ENCODE peak calls at places on chromosomes 12 and 14, in ten cellular contexts. C is fibroblast of the aortic adventitia, L is fibroblast of lung, A is endothelial cell, J is IMR-90, Q is HFF-Myc, R is AG10803, X is lower lobe of right lung, O is neural progenitor cell, V is uterus. G is an unnamed sample.

GRCh38 chr14:75648066-75648838 is 12.4 kb downstream of the ERG28 start:
- DNase-seq in C (peak), L (peak), A (no peak), J (peak), Q (peak), R (peak), X (peak), O (no peak), V (peak), G (peak)

GRCh38 chr14:98175436-98175835 is 1096.6 kb downstream of the BCL11B start:
- DNase-seq in C (no peak), L (no peak), A (no peak), J (no peak), Q (no peak), R (no peak), X (no peak), O (no peak), V (no peak), G (no peak)

GRCh38 chr12:130418261-130418660 is 80.6 kb downstream of the PIWIL1 start:
- DNase-seq in C (no peak), L (no peak), A (no peak), J (no peak), Q (no peak), R (no peak), X (no peak), O (no peak), V (no peak), G (no peak)

GRCh38 chr12:25950329-25951115 is 8.0 kb upstream of the RASSF8 start:
- DNase-seq in C (no peak), L (peak), A (no peak), J (no peak), Q (no peak), R (no peak), X (no peak), O (no peak), V (no peak), G (no peak)

GRCh38 chr14:95549656-95550585 is 15.1 kb downstream of the GLRX5 start:
- DNase-seq in C (no peak), L (no peak), A (no peak), J (no peak), Q (no peak), R (no peak), X (no peak), O (no peak), V (no peak), G (no peak)

GRCh38 chr14:75452900-75453816 is 25.3 kb downstream of the JDP2 start:
- DNase-seq in C (peak), L (peak), A (peak), J (peak), Q (peak), R (peak), X (peak), O (peak), V (peak), G (peak)

GRCh38 chr14:54309615-54310014 is 87.2 kb upstream of the CDKN3 start:
- DNase-seq in C (no peak), L (no peak), A (no peak), J (no peak), Q (no peak), R (no peak), X (no peak), O (no peak), V (no peak), G (no peak)

GRCh38 chr14:69356903-69357543 is 41.1 kb downstream of the ERH start:
- DNase-seq in C (no peak), L (no peak), A (no peak), J (no peak), Q (no peak), R (no peak), X (no peak), O (no peak), V (no peak), G (no peak)

GRCh38 chr14:58812050-58812690 is 174.4 kb downstream of the DACT1 start:
- DNase-seq in C (no peak), L (no peak), A (no peak), J (no peak), Q (no peak), R (no peak), X (no peak), O (no peak), V (no peak), G (no peak)

GRCh38 chr14:100262545-100262944 is 23.6 kb downstream of the YY1 start:
- DNase-seq in C (no peak), L (no peak), A (no peak), J (no peak), Q (no peak), R (no peak), X (no peak), O (no peak), V (no peak), G (no peak)

GRCh38 chr12:118544569-118544968 is 168.2 kb downstream of the SUDS3 start:
- DNase-seq in C (no peak), L (no peak), A (no peak), J (peak), Q (no peak), R (peak), X (no peak), O (no peak), V (no peak), G (no peak)

GRCh38 chr14:93011650-93012317 is 88.8 kb downstream of the CHGA start:
- DNase-seq in C (no peak), L (no peak), A (no peak), J (no peak), Q (no peak), R (no peak), X (no peak), O (no peak), V (no peak), G (no peak)

GRCh38 chr12:129614221-129614885 is 289.5 kb downstream of the TMEM132D start:
- DNase-seq in C (no peak), L (peak), A (no peak), J (no peak), Q (no peak), R (no peak), X (no peak), O (no peak), V (no peak), G (no peak)

GRCh38 chr12:98752726-98753125 is 107.6 kb downstream of the APAF1 start:
- DNase-seq in C (peak), L (peak), A (no peak), J (peak), Q (no peak), R (peak), X (no peak), O (no peak), V (no peak), G (no peak)

GRCh38 chr14:104546021-104546491 is 33.5 kb upstream of the C14orf180 start:
- DNase-seq in C (no peak), L (no peak), A (no peak), J (no peak), Q (no peak), R (no peak), X (peak), O (no peak), V (no peak), G (no peak)

GRCh38 chr14:31543969-31544799 is 17.0 kb upstream of the NUBPL start:
- DNase-seq in C (peak), L (no peak), A (no peak), J (peak), Q (no peak), R (no peak), X (no peak), O (peak), V (no peak), G (no peak)

GRCh38 chr12:101165319-101165718 is 44.7 kb downstream of the SLC5A8 start:
- DNase-seq in C (no peak), L (no peak), A (no peak), J (no peak), Q (no peak), R (no peak), X (no peak), O (no peak), V (no peak), G (no peak)

GRCh38 chr12:54463034-54463433 is 10.4 kb downstream of the GTSF1 start:
- DNase-seq in C (peak), L (peak), A (no peak), J (peak), Q (no peak), R (peak), X (no peak), O (no peak), V (no peak), G (peak)

GRCh38 chr12:61757831-61758505 is 502.2 kb upstream of the USP15 start:
- DNase-seq in C (no peak), L (no peak), A (no peak), J (no peak), Q (no peak), R (peak), X (no peak), O (no peak), V (no peak), G (no peak)

GRCh38 chr14:91901449-91902250 is 34.3 kb upstream of the TC2N start:
- DNase-seq in C (peak), L (peak), A (no peak), J (no peak), Q (peak), R (peak), X (no peak), O (no peak), V (peak), G (peak)

GRCh38 chr14:69335421-69335820 is 62.7 kb downstream of the ERH start:
- DNase-seq in C (peak), L (peak), A (no peak), J (peak), Q (no peak), R (no peak), X (no peak), O (no peak), V (no peak), G (peak)

GRCh38 chr12:65609359-65609771 is 214.9 kb upstream of the HMGA2 start:
- DNase-seq in C (peak), L (peak), A (no peak), J (peak), Q (peak), R (peak), X (no peak), O (no peak), V (no peak), G (peak)

GRCh38 chr12:77891531-77892147 is 60.9 kb downstream of the NAV3 start:
- DNase-seq in C (no peak), L (no peak), A (no peak), J (no peak), Q (no peak), R (no peak), X (no peak), O (no peak), V (no peak), G (no peak)

GRCh38 chr14:63773504-63773903 is 45.6 kb upstream of the SGPP1 start:
- DNase-seq in C (no peak), L (no peak), A (no peak), J (no peak), Q (no peak), R (no peak), X (no peak), O (no peak), V (no peak), G (no peak)

GRCh38 chr12:23666866-23667265 is 282.6 kb downstream of the SOX5 start:
- DNase-seq in C (no peak), L (no peak), A (no peak), J (no peak), Q (no peak), R (no peak), X (no peak), O (peak), V (no peak), G (no peak)

GRCh38 chr14:29465095-29465494 is 462.6 kb downstream of the PRKD1 start:
- DNase-seq in C (no peak), L (peak), A (no peak), J (peak), Q (no peak), R (no peak), X (no peak), O (no peak), V (no peak), G (no peak)

GRCh38 chr14:106845286-106846087 is 1319.1 kb downstream of the TMEM121 start:
- DNase-seq in C (no peak), L (no peak), A (no peak), J (no peak), Q (no peak), R (no peak), X (peak), O (no peak), V (no peak), G (no peak)

GRCh38 chr12:32896438-32897275 is at the start of gene PKP2:
- DNase-seq in C (no peak), L (peak), A (peak), J (no peak), Q (no peak), R (no peak), X (peak), O (peak), V (peak), G (no peak)

GRCh38 chr14:104928391-104929133 is 3.9 kb downstream of the PLD4 start:
- DNase-seq in C (no peak), L (no peak), A (no peak), J (no peak), Q (no peak), R (no peak), X (no peak), O (no peak), V (no peak), G (no peak)

GRCh38 chr14:58367296-58367695 is 28.4 kb upstream of the TOMM20L start:
- DNase-seq in C (no peak), L (no peak), A (no peak), J (no peak), Q (no peak), R (no peak), X (no peak), O (no peak), V (no peak), G (no peak)

GRCh38 chr12:2168808-2169207 is 116.0 kb downstream of the CACNA1C start:
- DNase-seq in C (no peak), L (peak), A (no peak), J (peak), Q (no peak), R (no peak), X (no peak), O (no peak), V (no peak), G (no peak)

GRCh38 chr12:3371018-3371417 is 120.0 kb upstream of the PRMT8 start:
- DNase-seq in C (no peak), L (no peak), A (no peak), J (no peak), Q (no peak), R (no peak), X (no peak), O (no peak), V (no peak), G (no peak)

DNA sequence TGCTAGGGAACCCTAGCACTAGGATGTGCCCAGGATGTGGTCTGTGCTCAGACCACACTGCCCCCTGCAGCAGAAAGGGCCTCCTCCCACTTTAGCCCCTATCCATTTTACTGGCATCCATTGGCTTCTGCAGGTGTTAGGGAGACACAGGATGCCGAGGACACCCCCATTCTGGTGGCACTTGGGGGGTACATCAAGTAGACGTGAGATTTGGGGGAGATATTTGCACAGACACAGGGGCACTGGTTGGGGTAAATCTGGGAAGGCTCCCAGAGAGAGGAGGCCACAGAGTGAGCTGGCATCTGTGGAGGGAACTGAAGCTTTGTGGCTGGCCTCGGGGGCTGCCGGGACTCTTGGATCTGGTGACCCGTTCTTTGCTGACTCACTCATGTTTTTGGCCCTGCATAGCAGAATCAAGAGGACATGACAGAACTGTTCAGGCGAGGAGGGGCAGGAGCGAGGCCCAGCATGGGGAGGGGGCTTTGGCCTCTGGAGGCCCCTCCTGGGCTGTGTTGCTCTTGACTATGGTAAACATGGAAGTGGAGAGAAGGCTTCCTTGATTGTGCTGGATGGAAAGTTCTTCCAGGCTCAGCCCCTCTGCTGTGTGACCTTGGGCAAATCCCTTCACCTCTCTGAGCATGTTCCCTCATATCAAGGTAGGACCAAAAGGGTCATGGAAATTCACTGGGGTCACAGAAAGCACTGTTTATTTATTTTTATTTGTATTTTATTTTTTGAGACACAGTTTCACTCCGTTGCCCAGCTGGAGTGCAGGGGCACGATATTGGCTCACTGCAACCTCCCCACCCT is 1.8 kb downstream of the PLBD2 start:
- DNase-seq in C (peak), L (peak), A (no peak), J (no peak), Q (no peak), R (peak), X (no peak), O (no peak), V (no peak), G (no peak)
- TF ChIP-seq CTCF in C (peak), L (peak), A (no peak), J (peak), Q (peak), R (peak), X (no peak), O (peak), V (no peak), G (peak)

GRCh38 chr12:121295746-121296617 is 527 bp downstream of the CAMKK2 start:
- DNase-seq in C (no peak), L (no peak), A (peak), J (no peak), Q (no peak), R (peak), X (peak), O (peak), V (no peak), G (no peak)

GRCh38 chr12:121294151-121294889 is 2.2 kb downstream of the CAMKK2 start:
- DNase-seq in C (no peak), L (no peak), A (no peak), J (no peak), Q (no peak), R (no peak), X (no peak), O (no peak), V (no peak), G (no peak)

GRCh38 chr12:121295123-121295745 is 1.3 kb downstream of the CAMKK2 start:
- DNase-seq in C (no peak), L (no peak), A (no peak), J (no peak), Q (no peak), R (no peak), X (no peak), O (peak), V (no peak), G (no peak)

GRCh38 chr12:121299662-121300061 is 3.2 kb upstream of the CAMKK2 start:
- DNase-seq in C (no peak), L (no peak), A (no peak), J (no peak), Q (no peak), R (no peak), X (no peak), O (no peak), V (no peak), G (no peak)

DNA sequence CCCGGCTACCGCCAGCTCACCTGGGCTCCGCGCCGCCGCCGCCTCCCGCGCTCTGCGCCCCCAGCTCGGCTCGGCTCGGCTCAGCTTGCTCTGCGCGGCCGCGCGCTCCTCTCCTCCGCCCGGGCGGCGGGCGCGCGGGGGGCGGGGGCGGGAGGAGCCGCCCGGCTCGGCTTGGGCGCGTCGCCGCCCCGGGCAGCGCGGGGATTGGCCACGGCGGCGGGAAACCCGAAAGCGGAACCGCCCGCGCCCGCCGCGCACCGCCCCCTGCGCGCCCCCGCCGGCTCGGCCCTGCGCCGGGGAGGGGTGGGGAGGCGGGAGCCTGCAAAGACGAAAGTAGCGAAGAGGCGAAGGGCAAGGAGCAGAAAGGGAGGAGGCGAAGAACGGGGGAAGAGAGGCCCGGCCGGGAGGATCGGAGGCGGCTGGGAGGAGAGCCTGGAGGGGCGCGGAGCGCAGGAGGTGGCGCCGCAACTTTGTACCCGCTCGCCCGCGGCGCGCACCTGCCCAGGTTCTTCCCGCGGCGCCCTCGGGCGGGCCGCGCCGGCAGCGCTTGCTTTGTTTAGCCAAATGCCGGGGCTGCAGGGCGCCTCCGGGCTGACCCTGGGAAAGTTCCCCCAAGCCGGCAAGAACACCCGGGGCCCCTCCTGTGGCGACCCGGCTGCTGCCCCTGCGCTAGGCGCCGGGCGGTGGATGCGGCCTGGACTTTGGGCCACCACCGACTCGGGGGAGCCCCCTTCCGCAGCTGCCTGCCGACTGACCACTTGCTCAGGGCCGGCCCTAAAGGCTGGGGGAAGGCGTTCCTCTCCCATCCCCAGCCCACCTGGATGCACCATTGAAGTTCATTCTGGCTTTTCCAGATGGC is at the start of gene CAMKK2:
- DNase-seq in C (peak), L (peak), A (peak), J (peak), Q (no peak), R (peak), X (peak), O (peak), V (peak), G (peak)
- TF ChIP-seq CTCF in C (peak), L (no peak), A (no peak), J (no peak), Q (no peak), R (no peak), X (peak), O (peak), V (peak), G (no peak)

DNA sequence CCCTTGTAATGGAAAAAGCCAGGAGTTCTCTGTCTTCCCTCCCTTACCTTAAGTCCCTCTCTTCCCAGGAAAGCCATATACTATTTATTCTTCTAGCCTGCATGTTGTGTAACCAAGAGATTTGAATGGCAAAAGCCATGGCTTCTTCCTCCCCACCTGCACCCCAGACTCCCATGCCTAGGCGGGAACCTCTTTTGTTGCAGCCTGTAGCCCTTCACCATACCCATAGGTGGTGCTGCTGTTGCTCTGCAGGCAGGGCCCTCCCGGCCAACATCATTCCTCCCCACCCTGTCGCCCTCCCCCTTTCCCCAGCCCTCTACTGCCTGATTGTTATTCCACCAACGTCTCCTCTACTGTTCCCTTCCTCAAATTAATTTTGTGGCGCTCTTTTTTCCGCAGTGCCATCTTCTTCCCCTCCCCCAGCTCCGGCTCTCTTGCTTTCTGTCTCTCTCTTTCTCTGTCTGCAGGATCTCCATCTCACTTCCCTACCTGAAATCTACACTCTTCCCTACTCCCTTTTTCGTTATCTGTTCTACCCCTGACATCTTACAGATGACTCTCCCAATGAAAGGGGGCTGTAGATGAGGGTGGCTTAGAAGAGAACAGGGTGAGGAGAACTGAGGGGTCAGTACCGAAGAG is 13.8 kb downstream of the NGDN start:
- DNase-seq in C (no peak), L (peak), A (peak), J (peak), Q (no peak), R (no peak), X (no peak), O (peak), V (no peak), G (no peak)
- TF ChIP-seq CTCF in C (peak), L (peak), A (peak), J (peak), Q (peak), R (peak), X (no peak), O (peak), V (no peak), G (peak)

GRCh38 chr14:77131871-77132486 is 9.6 kb downstream of the ZDHHC22 start:
- DNase-seq in C (no peak), L (no peak), A (no peak), J (no peak), Q (no peak), R (no peak), X (no peak), O (no peak), V (no peak), G (no peak)
- TF ChIP-seq CTCF in C (no peak), L (no peak), A (no peak), J (no peak), Q (no peak), R (no peak), X (no peak), O (peak), V (no peak), G (no peak)

G was measured in AG09319.